ENCODE peak calls at places on chromosomes 5 and 9, in eight cellular contexts. A is hepatocyte; V is RWPE1; Y is pancreas; O is stimulated activated CD4-positive, alpha-beta T cell treated with anti-CD3 and anti-CD28 coated beads, Interleukin-15, amount 100 ng/mL, for 1 hour; U is neural progenitor cell; P is NCI-H774; X is activated CD4-positive, alpha-beta T cell treated with anti-CD3 and anti-CD28 coated beads for 48 hours. T is an unnamed sample.

GRCh38 chr5:78016831-78017529 is 240.8 kb upstream of the TBCA start:
- DNase-seq in A (no peak), V (no peak), Y (no peak), O (no peak), U (peak; percentile 64), P (peak; percentile 91), X (no peak), T (no peak)

GRCh38 chr5:74543162-74543995 is 97.1 kb downstream of the ENC1 start:
- DNase-seq in A (peak; percentile 67), V (peak; percentile 97), Y (no peak), O (no peak), U (peak; percentile 83), P (peak; percentile 12), X (no peak), T (peak; percentile 49)

GRCh38 chr5:131679911-131680310 is 44.9 kb upstream of the RAPGEF6 start:
- DNase-seq in A (peak; percentile 15), V (no peak), Y (no peak), O (no peak), U (no peak), P (no peak), X (no peak), T (no peak)

GRCh38 chr9:92947268-92948031 is at the start of gene FGD3:
- DNase-seq in A (peak; percentile 68), V (peak; percentile 54), Y (peak; percentile 76), O (no peak), U (peak; percentile 38), P (peak; percentile 57), X (peak; percentile 60), T (no peak)

GRCh38 chr9:1005043-1005667 is 28.7 kb downstream of the DMRT3 start:
- DNase-seq in A (peak; percentile 74), V (peak; percentile 31), Y (no peak), O (no peak), U (peak; percentile 61), P (peak; percentile 54), X (peak; percentile 14), T (peak; percentile 14)

GRCh38 chr9:98785333-98785933 is 10.9 kb downstream of the ANKS6 start:
- DNase-seq in A (no peak), V (no peak), Y (no peak), O (no peak), U (no peak), P (no peak), X (no peak), T (no peak)

GRCh38 chr5:1884638-1885475 is 2.1 kb upstream of the IRX4 start:
- DNase-seq in A (no peak), V (no peak), Y (peak; percentile 42), O (no peak), U (peak; percentile 42), P (no peak), X (no peak), T (no peak)

GRCh38 chr9:122248448-122248865 is 16.2 kb downstream of the RBM18 start:
- DNase-seq in A (no peak), V (peak; percentile 93), Y (no peak), O (no peak), U (no peak), P (no peak), X (no peak), T (peak; percentile 52)

GRCh38 chr5:746258-746761 is 38.2 kb downstream of the ZDHHC11B start:
- DNase-seq in A (no peak), V (no peak), Y (no peak), O (no peak), U (no peak), P (no peak), X (no peak), T (no peak)

GRCh38 chr5:90590-91547 is 1.1 kb upstream of the PLEKHG4B start:
- DNase-seq in A (peak; percentile 29), V (no peak), Y (no peak), O (no peak), U (no peak), P (no peak), X (no peak), T (no peak)

GRCh38 chr9:124813496-124814177 is 36.7 kb downstream of the OLFML2A start:
- DNase-seq in A (no peak), V (peak; percentile 42), Y (no peak), O (no peak), U (no peak), P (no peak), X (no peak), T (no peak)

GRCh38 chr5:172768573-172769323 is 2.2 kb downstream of the DUSP1 start:
- DNase-seq in A (peak; percentile 37), V (no peak), Y (no peak), O (no peak), U (no peak), P (no peak), X (no peak), T (no peak)

GRCh38 chr5:35360671-35361070 is 130.4 kb upstream of the PRLR start:
- DNase-seq in A (no peak), V (no peak), Y (no peak), O (no peak), U (no peak), P (no peak), X (no peak), T (no peak)

GRCh38 chr9:127611796-127612790 is at the start of gene STXBP1:
- DNase-seq in A (peak; percentile 95), V (peak; percentile 98), Y (peak; percentile 96), O (peak; percentile 74), U (peak; percentile 95), P (peak; percentile 94), X (peak; percentile 89), T (no peak)

GRCh38 chr9:95065224-95065623 is 252.3 kb downstream of the FANCC start:
- DNase-seq in A (no peak), V (no peak), Y (no peak), O (no peak), U (no peak), P (no peak), X (no peak), T (no peak)

GRCh38 chr5:171413153-171413910 is 6.1 kb upstream of the FGF18 start:
- DNase-seq in A (no peak), V (no peak), Y (no peak), O (no peak), U (no peak), P (no peak), X (no peak), T (no peak)

GRCh38 chr9:126297656-126298318 is 28.8 kb upstream of the MVB12B start:
- DNase-seq in A (no peak), V (no peak), Y (no peak), O (no peak), U (no peak), P (no peak), X (no peak), T (no peak)

GRCh38 chr5:93209476-93209875 is 371.5 kb downstream of the NR2F1-AS1 start:
- DNase-seq in A (no peak), V (no peak), Y (no peak), O (no peak), U (no peak), P (no peak), X (no peak), T (no peak)

GRCh38 chr5:143262393-143263174 is 140.9 kb downstream of the NR3C1 start:
- DNase-seq in A (no peak), V (peak; percentile 64), Y (no peak), O (no peak), U (no peak), P (no peak), X (no peak), T (peak; percentile 70)

GRCh38 chr9:112861638-112862555 is 28.8 kb downstream of the SLC46A2 start:
- DNase-seq in A (no peak), V (no peak), Y (no peak), O (no peak), U (no peak), P (no peak), X (no peak), T (no peak)